ENCODE peak calls at places on chromosome 21, in eight cellular contexts. Y is occipital lobe, Z is epithelial cell of prostate, N is A172, B is aorta, G is DMS 273 treated with DMSO at 0.1 percent for 48 hours, E is GM04504, D is C1 segment of cervical spinal cord. O is an unnamed sample.

GRCh38 chr21:45138199-45139002 is 64.0 kb downstream of the ADARB1 start:
- DNase-seq in Y (no peak), Z (no peak), N (peak), B (peak), G (peak), E (no peak), D (no peak), O (no peak)

GRCh38 chr21:36203603-36203889 is 46.9 kb downstream of the DOP1B start:
- DNase-seq in Y (no peak), Z (peak), N (peak), B (no peak), G (no peak), E (peak), D (no peak), O (no peak)

GRCh38 chr21:29277442-29277841 is 21.3 kb upstream of the BACH1 start:
- DNase-seq in Y (no peak), Z (no peak), N (no peak), B (no peak), G (no peak), E (no peak), D (no peak), O (no peak)

GRCh38 chr21:28333455-28334108 is 659.1 kb downstream of the LTN1 start:
- DNase-seq in Y (no peak), Z (no peak), N (no peak), B (no peak), G (no peak), E (peak), D (no peak), O (no peak)

GRCh38 chr21:45317401-45318145 is 29.9 kb upstream of the POFUT2 start:
- DNase-seq in Y (no peak), Z (no peak), N (peak), B (peak), G (no peak), E (peak), D (no peak), O (no peak)

GRCh38 chr21:17003763-17004373 is 509.0 kb upstream of the CXADR start:
- DNase-seq in Y (no peak), Z (peak), N (peak), B (no peak), G (no peak), E (no peak), D (no peak), O (no peak)

GRCh38 chr21:29318354-29318753 is 19.6 kb downstream of the BACH1 start:
- DNase-seq in Y (no peak), Z (no peak), N (no peak), B (no peak), G (peak), E (no peak), D (no peak), O (no peak)

GRCh38 chr21:45142469-45142868 is 68.1 kb downstream of the ADARB1 start:
- DNase-seq in Y (no peak), Z (no peak), N (peak), B (peak), G (no peak), E (peak), D (no peak), O (no peak)

GRCh38 chr21:25039461-25040380 is 567.6 kb downstream of the MRPL39 start:
- DNase-seq in Y (no peak), Z (no peak), N (peak), B (no peak), G (no peak), E (no peak), D (no peak), O (no peak)

GRCh38 chr21:27839512-27840115 is 872.7 kb upstream of the ADAMTS5 start:
- DNase-seq in Y (no peak), Z (no peak), N (no peak), B (no peak), G (no peak), E (no peak), D (no peak), O (no peak)

GRCh38 chr21:41230530-41230929 is 62.6 kb downstream of the BACE2 start:
- DNase-seq in Y (no peak), Z (no peak), N (no peak), B (no peak), G (no peak), E (no peak), D (no peak), O (no peak)

GRCh38 chr21:15141236-15141970 is 76.6 kb upstream of the NRIP1 start:
- DNase-seq in Y (no peak), Z (no peak), N (no peak), B (no peak), G (no peak), E (no peak), D (no peak), O (no peak)

GRCh38 chr21:15121655-15122120 is 56.9 kb upstream of the NRIP1 start:
- DNase-seq in Y (no peak), Z (no peak), N (no peak), B (no peak), G (no peak), E (no peak), D (no peak), O (peak)

GRCh38 chr21:33550772-33551660 is 8.2 kb downstream of the SON start:
- DNase-seq in Y (no peak), Z (no peak), N (no peak), B (no peak), G (no peak), E (no peak), D (no peak), O (no peak)

O was measured in hypothalamus.